ENCODE peak calls at places on chromosomes 13 and 19, in ten cellular contexts. T is H1, U is A549, K is WTC11, P is SK-N-SH, Z is NB4, S is GM12878, L is HCT116, F is K562, A is HepG2. W is an unnamed sample.

GRCh38 chr13:93788456-93788855 is 561.8 kb downstream of the GPC6 start:
- DNase-seq in T (no peak), U (no peak), K (no peak), P (no peak), Z (no peak), S (no peak), L (no peak), F (no peak), A (peak; percentile 64), W (no peak)

GRCh38 chr13:21637296-21637695 is 33.3 kb upstream of the MICU2 start:
- DNase-seq in T (no peak), U (peak; percentile 50), K (no peak), P (no peak), Z (peak; percentile 87), S (no peak), L (peak; percentile 94), F (peak; percentile 77), A (peak; percentile 50), W (no peak)

GRCh38 chr13:114283581-114283980 is 2.2 kb downstream of the UPF3A start:
- DNase-seq in T (no peak), U (no peak), K (no peak), P (no peak), Z (peak; percentile 41), S (no peak), L (no peak), F (peak; percentile 68), A (peak; percentile 10), W (no peak)

GRCh38 chr19:3372413-3372812 is 6.0 kb downstream of the NFIC start:
- DNase-seq in T (no peak), U (no peak), K (no peak), P (no peak), Z (no peak), S (no peak), L (no peak), F (no peak), A (no peak), W (no peak)

GRCh38 chr13:112985803-112986408 is 16.9 kb downstream of the MCF2L start:
- DNase-seq in T (no peak), U (no peak), K (no peak), P (no peak), Z (no peak), S (no peak), L (no peak), F (no peak), A (no peak), W (no peak)

GRCh38 chr13:110600261-110600819 is 15.0 kb upstream of the NAXD start:
- DNase-seq in T (no peak), U (no peak), K (no peak), P (no peak), Z (no peak), S (no peak), L (no peak), F (no peak), A (no peak), W (no peak)

GRCh38 chr19:9861503-9861902 is 26.4 kb downstream of the PIN1 start:
- DNase-seq in T (no peak), U (no peak), K (no peak), P (no peak), Z (no peak), S (no peak), L (no peak), F (no peak), A (no peak), W (no peak)

GRCh38 chr19:38657633-38658222 is 10.3 kb downstream of the ACTN4 start:
- DNase-seq in T (no peak), U (peak; percentile 96), K (no peak), P (no peak), Z (no peak), S (no peak), L (peak; percentile 71), F (no peak), A (no peak), W (peak; percentile 36)

DNA sequence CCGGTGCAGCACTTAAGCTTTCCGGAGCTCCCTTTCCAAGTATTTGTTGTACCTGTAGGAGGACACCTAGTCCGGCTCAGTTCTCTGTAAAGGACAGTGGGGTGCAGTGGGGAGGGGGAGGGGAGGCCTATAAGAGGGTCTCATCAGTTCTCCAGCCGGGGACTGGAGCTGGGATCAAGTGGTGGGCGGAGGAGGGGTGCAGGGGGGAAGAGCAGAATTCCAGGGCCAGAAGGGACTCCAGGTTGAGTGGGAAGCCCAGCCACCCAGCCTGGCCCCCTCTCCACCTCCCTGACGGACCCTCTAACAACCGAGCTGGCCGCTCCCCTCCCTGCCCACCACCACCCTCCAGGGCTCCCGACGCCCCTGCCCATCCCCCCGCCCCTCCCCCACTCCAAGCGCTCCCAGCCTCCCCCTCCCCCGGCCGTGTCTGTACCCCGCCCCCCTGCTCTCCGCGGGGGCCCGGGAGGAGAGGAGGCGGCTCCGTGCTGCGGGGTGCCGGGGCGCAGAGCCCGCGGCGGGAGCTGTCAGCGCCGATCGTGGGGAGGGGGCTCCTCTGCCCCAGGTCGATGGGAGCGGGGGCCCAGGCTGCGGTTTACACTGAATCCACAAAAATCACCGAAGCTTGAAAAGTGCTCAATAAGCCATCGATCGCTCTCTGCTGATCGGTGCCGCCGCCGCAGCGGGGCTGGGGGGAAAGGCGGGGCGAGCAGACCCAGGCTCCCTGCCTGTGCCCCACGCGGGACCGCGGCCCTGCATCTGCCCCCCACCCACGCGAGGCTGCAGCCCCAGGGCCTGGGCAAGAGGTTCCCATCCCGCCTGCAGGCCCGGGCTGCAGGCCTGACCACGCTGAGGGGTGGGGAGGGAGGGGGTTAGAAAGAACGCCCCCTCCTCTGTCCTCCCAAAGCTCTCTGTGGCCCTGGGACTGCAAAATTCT is 34.7 kb upstream of the ONECUT3 start:
- DNase-seq in T (peak; percentile 56), U (no peak), K (no peak), P (peak; percentile 48), Z (no peak), S (no peak), L (no peak), F (no peak), A (no peak), W (no peak)
- TF ChIP-seq MAX in T (no peak), U (no peak), K (peak; percentile 18), P (no peak), Z (no peak), S (no peak), L (no peak), F (no peak), A (no peak), W (no peak)

DNA sequence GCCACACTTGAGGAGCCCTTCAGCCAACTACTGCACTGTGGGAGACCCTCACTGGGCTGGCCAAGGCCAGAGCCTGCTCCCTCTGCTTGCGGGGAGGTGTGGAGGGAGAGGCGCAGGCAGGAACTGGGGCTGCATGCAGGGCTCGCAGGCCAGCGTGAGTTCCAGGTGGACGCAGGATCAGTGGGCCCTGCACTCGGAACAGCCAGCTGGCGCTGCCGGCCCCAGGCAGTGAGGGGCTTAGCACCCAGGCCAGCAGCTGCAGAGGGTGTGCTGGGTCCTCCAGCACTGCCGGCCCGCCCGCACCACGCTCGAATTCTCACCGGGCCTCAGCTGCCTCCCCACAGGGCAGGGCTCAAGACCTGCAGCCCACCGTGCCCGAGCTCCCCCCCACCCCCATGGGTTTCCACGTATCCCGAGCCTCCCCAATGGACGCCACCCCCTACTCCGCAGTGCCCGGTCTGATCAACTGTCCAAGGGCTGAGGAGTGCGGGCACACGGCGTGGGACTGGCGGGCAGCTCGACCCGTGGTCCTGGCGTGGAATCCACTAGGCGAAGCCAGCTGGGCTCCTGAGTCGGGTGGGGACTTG is 1293.8 kb upstream of the PCDH9 start:
- DNase-seq in T (no peak), U (no peak), K (no peak), P (no peak), Z (no peak), S (no peak), L (no peak), F (no peak), A (no peak), W (no peak)
- TF ChIP-seq MAX in T (no peak), U (no peak), K (no peak), P (no peak), Z (no peak), S (no peak), L (no peak), F (no peak), A (no peak), W (no peak)

GRCh38 chr13:97256343-97256783 is 34.2 kb downstream of the MBNL2 start:
- DNase-seq in T (no peak), U (peak; percentile 64), K (no peak), P (no peak), Z (no peak), S (no peak), L (peak; percentile 98), F (peak; percentile 75), A (peak; percentile 85), W (peak; percentile 97)

GRCh38 chr13:97255515-97255999 is 33.4 kb downstream of the MBNL2 start:
- DNase-seq in T (no peak), U (no peak), K (no peak), P (no peak), Z (no peak), S (no peak), L (no peak), F (peak; percentile 58), A (no peak), W (no peak)

GRCh38 chr13:97252735-97253134 is 30.6 kb downstream of the MBNL2 start:
- DNase-seq in T (no peak), U (no peak), K (no peak), P (no peak), Z (no peak), S (no peak), L (no peak), F (no peak), A (no peak), W (no peak)

GRCh38 chr13:97253581-97254293 is 31.6 kb downstream of the MBNL2 start:
- DNase-seq in T (no peak), U (no peak), K (no peak), P (no peak), Z (no peak), S (no peak), L (no peak), F (no peak), A (no peak), W (no peak)

GRCh38 chr13:97254809-97255208 is 32.7 kb downstream of the MBNL2 start:
- DNase-seq in T (no peak), U (no peak), K (no peak), P (no peak), Z (no peak), S (no peak), L (peak; percentile 93), F (no peak), A (no peak), W (no peak)
- TF ChIP-seq MAX in T (no peak), U (no peak), K (no peak), P (no peak), Z (no peak), S (no peak), L (no peak), F (no peak), A (no peak), W (no peak)

GRCh38 chr19:19900124-19900523 is 622 bp upstream of the ZNF93 start:
- DNase-seq in T (no peak), U (no peak), K (no peak), P (peak; percentile 16), Z (peak; percentile 87), S (no peak), L (no peak), F (peak; percentile 64), A (no peak), W (no peak)

DNA sequence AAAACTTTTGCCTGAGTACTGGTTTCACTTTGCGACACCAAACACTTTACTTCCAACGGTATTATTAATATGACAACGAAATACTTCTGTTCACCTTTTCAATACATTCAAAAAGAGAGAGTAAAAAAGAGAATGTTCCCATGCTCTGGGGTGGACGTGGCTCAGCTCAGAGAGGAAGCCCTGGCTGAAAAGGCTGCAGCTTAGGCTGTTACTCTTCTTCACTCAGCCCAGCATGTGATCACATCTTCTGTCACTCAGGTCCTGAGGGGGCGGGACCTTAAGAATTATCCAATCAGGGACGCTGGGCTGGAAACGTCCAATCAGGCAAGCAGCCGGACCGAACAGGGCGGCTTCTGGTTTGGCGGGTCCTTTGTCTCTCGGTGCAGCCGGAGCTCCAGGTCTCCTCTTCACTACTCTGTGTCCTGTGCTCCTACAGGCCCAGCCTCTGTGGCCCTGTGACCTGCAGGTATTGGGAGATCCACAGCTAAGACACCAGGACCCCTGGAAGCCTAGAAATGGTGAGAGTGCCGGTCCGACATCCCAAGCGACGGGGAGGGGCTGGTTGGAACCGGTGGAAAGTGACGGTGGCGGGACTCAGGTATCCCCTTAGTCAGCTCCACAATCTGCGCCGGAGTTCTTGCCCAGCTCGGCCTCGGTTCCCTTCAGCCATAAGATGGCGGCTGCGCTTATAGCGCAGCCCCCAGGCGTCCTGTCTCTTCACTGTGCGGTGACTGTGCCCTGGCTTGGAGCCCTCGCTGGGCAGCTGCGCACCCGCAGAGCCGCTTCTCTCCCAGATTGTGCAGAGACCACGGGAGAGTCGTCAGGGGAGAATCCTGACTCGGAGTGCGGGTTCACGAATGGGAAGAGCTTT is at the start of gene ZNF93:
- DNase-seq in T (peak; percentile 92), U (no peak), K (peak; percentile 94), P (peak; percentile 84), Z (peak; percentile 97), S (peak; percentile 88), L (no peak), F (peak; percentile 96), A (peak; percentile 59), W (peak; percentile 92)
- TF ChIP-seq MAX in T (no peak), U (no peak), K (no peak), P (no peak), Z (peak; percentile 70), S (peak; percentile 48), L (no peak), F (no peak), A (peak; percentile 22), W (peak; percentile 86)

W was measured in endothelial cell of umbilical vein.